ENCODE peak calls at places on chromosomes 7 and 10, in four cellular contexts. One of them, this sample, is unnamed. For H3K36me3, the result is how much of the 10 kb centered on the place peaks cover.

GRCh38 chr10:26436848-26437247 is 1.3 kb upstream of the APBB1IP start:
- DNase-seq in IMR-90: no peak
- DNase-seq in adrenal gland: no peak
- DNase-seq in psoas muscle: no peak
- DNase-seq in this sample: no peak

GRCh38 chr7:106329971-106330733 is 45.4 kb upstream of the NAMPT start:
- DNase-seq in adrenal gland: peak
- DNase-seq in IMR-90: peak
- DNase-seq in psoas muscle: no peak
- DNase-seq in this sample: no peak

GRCh38 chr10:61842755-61843497 is 58.6 kb upstream of the ARID5B start:
- DNase-seq in IMR-90: peak
- DNase-seq in psoas muscle: no peak
- DNase-seq in adrenal gland: peak
- DNase-seq in this sample: no peak

GRCh38 chr7:6228865-6229264 is 43.6 kb downstream of the CYTH3 start:
- DNase-seq in psoas muscle: no peak
- DNase-seq in IMR-90: peak
- DNase-seq in adrenal gland: no peak
- DNase-seq in this sample: no peak

GRCh38 chr7:112266595-112267270 is 60.2 kb downstream of the ZNF277 start:
- DNase-seq in IMR-90: peak
- DNase-seq in adrenal gland: no peak
- DNase-seq in psoas muscle: no peak
- DNase-seq in this sample: no peak

GRCh38 chr10:3704565-3705360 is 80.2 kb downstream of the KLF6 start:
- DNase-seq in adrenal gland: no peak
- DNase-seq in IMR-90: no peak
- DNase-seq in psoas muscle: no peak
- DNase-seq in this sample: no peak

GRCh38 chr10:110479710-110480109 is 18.0 kb upstream of the DUSP5 start:
- DNase-seq in IMR-90: no peak
- DNase-seq in psoas muscle: no peak
- DNase-seq in adrenal gland: no peak
- DNase-seq in this sample: no peak

GRCh38 chr10:6977641-6978627 is 397.9 kb upstream of the PRKCQ start:
- DNase-seq in psoas muscle: no peak
- DNase-seq in IMR-90: no peak
- DNase-seq in adrenal gland: no peak
- DNase-seq in this sample: no peak

GRCh38 chr7:96548664-96549063 is 161.0 kb downstream of the SEM1 start:
- DNase-seq in psoas muscle: no peak
- DNase-seq in adrenal gland: no peak
- DNase-seq in IMR-90: no peak
- DNase-seq in this sample: no peak

GRCh38 chr10:80945267-80945880 is 407.7 kb downstream of the SH2D4B start:
- DNase-seq in adrenal gland: no peak
- DNase-seq in IMR-90: no peak
- DNase-seq in psoas muscle: no peak
- DNase-seq in this sample: no peak

GRCh38 chr10:58782876-58783859 is 270.5 kb downstream of the BICC1 start:
- DNase-seq in IMR-90: peak
- DNase-seq in adrenal gland: no peak
- DNase-seq in psoas muscle: peak
- DNase-seq in this sample: peak

GRCh38 chr7:155337946-155338631 is 40.4 kb downstream of the INSIG1 start:
- DNase-seq in adrenal gland: peak
- DNase-seq in psoas muscle: no peak
- DNase-seq in IMR-90: no peak
- DNase-seq in this sample: no peak

GRCh38 chr7:69367785-69368184 is 230.5 kb upstream of the AUTS2 start:
- DNase-seq in IMR-90: no peak
- DNase-seq in adrenal gland: no peak
- DNase-seq in psoas muscle: no peak
- DNase-seq in this sample: no peak

GRCh38 chr7:30594055-30594539 is 581 bp upstream of the GARS1 start:
- DNase-seq in IMR-90: peak
- DNase-seq in psoas muscle: peak
- DNase-seq in adrenal gland: peak
- DNase-seq in this sample: peak

GRCh38 chr10:98446656-98447221 is at the start of gene HPS1:
- DNase-seq in IMR-90: peak
- DNase-seq in adrenal gland: peak
- DNase-seq in psoas muscle: peak
- DNase-seq in this sample: peak

GRCh38 chr10:110525349-110526260 is 27.9 kb downstream of the DUSP5 start:
- DNase-seq in adrenal gland: no peak
- DNase-seq in psoas muscle: no peak
- DNase-seq in IMR-90: peak
- DNase-seq in this sample: no peak

GRCh38 chr7:158443014-158443687 is 144.5 kb downstream of the PTPRN2 start:
- DNase-seq in adrenal gland: peak
- DNase-seq in psoas muscle: no peak
- DNase-seq in IMR-90: no peak
- DNase-seq in this sample: no peak

GRCh38 chr10:52485486-52485885 is 171.4 kb downstream of the DKK1 start:
- DNase-seq in IMR-90: no peak
- DNase-seq in adrenal gland: no peak
- DNase-seq in psoas muscle: no peak
- DNase-seq in this sample: no peak

GRCh38 chr7:117283371-117283770 is 39.5 kb downstream of the WNT2 start:
- DNase-seq in IMR-90: peak
- DNase-seq in psoas muscle: no peak
- DNase-seq in adrenal gland: no peak
- DNase-seq in this sample: no peak

GRCh38 chr10:86160890-86161585 is 205.6 kb downstream of the GRID1 start:
- DNase-seq in IMR-90: no peak
- DNase-seq in adrenal gland: no peak
- DNase-seq in psoas muscle: no peak
- DNase-seq in this sample: peak

GRCh38 chr7:5350174-5350463 is 67.4 kb downstream of the SLC29A4 start:
- DNase-seq in IMR-90: no peak
- DNase-seq in psoas muscle: no peak
- DNase-seq in adrenal gland: no peak
- DNase-seq in this sample: no peak

GRCh38 chr10:124129471-124129870 is 36.1 kb upstream of the CHST15 start:
- DNase-seq in IMR-90: no peak
- DNase-seq in psoas muscle: no peak
- DNase-seq in adrenal gland: no peak
- DNase-seq in this sample: no peak

GRCh38 chr10:68781613-68782574 is 45.4 kb upstream of the STOX1 start:
- DNase-seq in adrenal gland: no peak
- DNase-seq in psoas muscle: no peak
- DNase-seq in IMR-90: no peak
- DNase-seq in this sample: no peak

GRCh38 chr7:81842361-81842760 is 72.5 kb upstream of the HGF start:
- DNase-seq in psoas muscle: no peak
- DNase-seq in adrenal gland: no peak
- DNase-seq in IMR-90: no peak
- DNase-seq in this sample: no peak

GRCh38 chr7:25579688-25580075 is 351.4 kb upstream of the NPVF start:
- DNase-seq in adrenal gland: peak
- DNase-seq in psoas muscle: no peak
- DNase-seq in IMR-90: no peak
- DNase-seq in this sample: no peak

GRCh38 chr10:126913316-126913715 is 8.1 kb downstream of the DOCK1 start:
- DNase-seq in psoas muscle: no peak
- DNase-seq in adrenal gland: no peak
- DNase-seq in IMR-90: no peak
- DNase-seq in this sample: peak

GRCh38 chr7:106039486-106040060 is 72.5 kb downstream of the SYPL1 start:
- DNase-seq in IMR-90: peak
- DNase-seq in adrenal gland: no peak
- DNase-seq in psoas muscle: no peak
- DNase-seq in this sample: peak

GRCh38 chr7:51029586-51030230 is 247.0 kb upstream of the GRB10 start:
- DNase-seq in adrenal gland: no peak
- DNase-seq in psoas muscle: no peak
- DNase-seq in IMR-90: peak
- DNase-seq in this sample: no peak

GRCh38 chr10:75776738-75777504 is 345.5 kb downstream of the LRMDA start:
- DNase-seq in adrenal gland: no peak
- DNase-seq in psoas muscle: no peak
- DNase-seq in IMR-90: no peak
- DNase-seq in this sample: no peak

GRCh38 chr7:94323872-94324271 is 70.8 kb upstream of the COL1A2 start:
- DNase-seq in IMR-90: no peak
- DNase-seq in adrenal gland: no peak
- DNase-seq in psoas muscle: no peak
- DNase-seq in this sample: no peak
- TF ChIP-seq CTCF in IMR-90: no peak
- TF ChIP-seq CTCF in adrenal gland: no peak
- TF ChIP-seq CTCF in psoas muscle: no peak
- TF ChIP-seq CTCF in this sample: no peak

DNA sequence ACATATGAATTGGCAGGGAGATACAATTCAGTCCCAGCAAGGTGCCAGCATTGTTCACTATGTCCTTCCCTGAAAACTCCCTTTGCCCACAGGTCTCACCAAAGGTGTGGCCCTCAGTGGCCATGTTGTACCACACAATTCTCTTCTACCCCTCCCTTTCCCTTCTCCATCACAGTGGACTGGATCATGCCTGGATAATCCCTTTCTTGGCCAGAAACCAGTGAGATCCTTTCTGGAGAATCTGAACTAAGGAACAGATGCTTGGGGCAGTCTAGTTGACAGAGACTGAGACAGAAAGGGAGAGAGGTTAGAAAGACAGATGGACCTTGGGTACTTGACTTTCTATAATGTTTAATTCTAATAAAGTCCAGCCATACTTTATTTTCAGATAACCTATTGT is 9.5 kb downstream of the NMT2 start:
- DNase-seq in adrenal gland: no peak
- DNase-seq in psoas muscle: no peak
- DNase-seq in IMR-90: no peak
- DNase-seq in this sample: no peak
- H3K36me3 ChIP-seq in adrenal gland: under half
- H3K36me3 ChIP-seq in psoas muscle: under half
- H3K36me3 ChIP-seq in IMR-90: under half
- H3K36me3 ChIP-seq in this sample: under half

GRCh38 chr7:20330176-20330796 is 414 bp upstream of the ITGB8 start:
- DNase-seq in psoas muscle: peak
- DNase-seq in adrenal gland: peak
- DNase-seq in IMR-90: peak
- DNase-seq in this sample: peak

GRCh38 chr7:20327047-20327446 is 3.7 kb upstream of the ITGB8 start:
- DNase-seq in IMR-90: peak
- DNase-seq in adrenal gland: no peak
- DNase-seq in psoas muscle: no peak
- DNase-seq in this sample: no peak

GRCh38 chr7:20328692-20329091 is 2.0 kb upstream of the ITGB8 start:
- DNase-seq in adrenal gland: no peak
- DNase-seq in psoas muscle: no peak
- DNase-seq in IMR-90: no peak
- DNase-seq in this sample: no peak

GRCh38 chr7:20329389-20330175 is 1.1 kb upstream of the ITGB8 start:
- DNase-seq in IMR-90: peak
- DNase-seq in psoas muscle: peak
- DNase-seq in adrenal gland: peak
- DNase-seq in this sample: peak

GRCh38 chr7:20328027-20328426 is 2.7 kb upstream of the ITGB8 start:
- DNase-seq in psoas muscle: no peak
- DNase-seq in IMR-90: no peak
- DNase-seq in adrenal gland: no peak
- DNase-seq in this sample: no peak
- TF ChIP-seq CTCF in psoas muscle: no peak
- TF ChIP-seq CTCF in IMR-90: no peak
- TF ChIP-seq CTCF in adrenal gland: no peak
- TF ChIP-seq CTCF in this sample: no peak

GRCh38 chr10:73839276-73839966 is 28.0 kb upstream of the NDST2 start:
- DNase-seq in adrenal gland: no peak
- DNase-seq in psoas muscle: no peak
- DNase-seq in IMR-90: no peak
- DNase-seq in this sample: no peak
- H3K36me3 ChIP-seq in adrenal gland: under half
- H3K36me3 ChIP-seq in psoas muscle: half or more
- H3K36me3 ChIP-seq in IMR-90: under half
- H3K36me3 ChIP-seq in this sample: half or more

GRCh38 chr7:16114633-16115032 is 306.7 kb downstream of the CRPPA start:
- DNase-seq in psoas muscle: no peak
- DNase-seq in IMR-90: peak
- DNase-seq in adrenal gland: no peak
- DNase-seq in this sample: no peak
- TF ChIP-seq CTCF in psoas muscle: peak
- TF ChIP-seq CTCF in IMR-90: peak
- TF ChIP-seq CTCF in adrenal gland: no peak
- TF ChIP-seq CTCF in this sample: no peak

GRCh38 chr7:1750541-1751021 is 80.5 kb downstream of the ELFN1 start:
- DNase-seq in psoas muscle: no peak
- DNase-seq in adrenal gland: no peak
- DNase-seq in IMR-90: no peak
- DNase-seq in this sample: no peak

GRCh38 chr7:1754345-1754908 is 84.3 kb downstream of the ELFN1 start:
- DNase-seq in IMR-90: no peak
- DNase-seq in adrenal gland: no peak
- DNase-seq in psoas muscle: no peak
- DNase-seq in this sample: no peak

GRCh38 chr7:1752771-1753562 is 82.9 kb downstream of the ELFN1 start:
- DNase-seq in psoas muscle: no peak
- DNase-seq in adrenal gland: no peak
- DNase-seq in IMR-90: no peak
- DNase-seq in this sample: no peak

GRCh38 chr7:1755783-1756626 is 85.9 kb downstream of the ELFN1 start:
- DNase-seq in adrenal gland: no peak
- DNase-seq in IMR-90: no peak
- DNase-seq in psoas muscle: no peak
- DNase-seq in this sample: no peak

GRCh38 chr7:1753563-1753867 is 83.4 kb downstream of the ELFN1 start:
- DNase-seq in adrenal gland: no peak
- DNase-seq in IMR-90: no peak
- DNase-seq in psoas muscle: no peak
- DNase-seq in this sample: no peak
- H3K36me3 ChIP-seq in adrenal gland: under half
- H3K36me3 ChIP-seq in IMR-90: under half
- H3K36me3 ChIP-seq in psoas muscle: under half
- H3K36me3 ChIP-seq in this sample: under half

GRCh38 chr10:44858017-44858371 is 53.1 kb upstream of the TMEM72 start:
- DNase-seq in IMR-90: no peak
- DNase-seq in psoas muscle: no peak
- DNase-seq in adrenal gland: no peak
- DNase-seq in this sample: no peak
- TF ChIP-seq CTCF in IMR-90: no peak
- TF ChIP-seq CTCF in psoas muscle: no peak
- TF ChIP-seq CTCF in adrenal gland: no peak
- TF ChIP-seq CTCF in this sample: no peak

DNA sequence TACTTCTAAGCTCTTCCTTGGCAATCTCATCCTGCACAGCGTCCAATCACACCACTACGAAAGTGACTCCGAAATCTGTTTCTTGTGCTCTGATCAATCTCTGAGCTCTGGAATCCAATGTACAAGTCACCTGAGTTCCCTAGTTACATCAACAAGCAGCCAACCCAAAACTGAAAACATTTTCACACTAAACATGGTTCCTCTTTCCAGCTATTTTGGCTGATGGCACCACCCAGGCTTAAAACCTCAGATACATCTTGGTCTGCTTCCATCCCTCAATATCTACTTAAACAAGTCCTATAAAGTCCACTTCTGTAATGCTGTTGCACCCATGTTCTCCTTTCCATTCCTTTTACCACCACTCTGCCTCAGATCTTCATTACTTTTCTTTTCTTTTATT is 3.6 kb downstream of the BLOC1S2 start:
- DNase-seq in IMR-90: no peak
- DNase-seq in adrenal gland: no peak
- DNase-seq in psoas muscle: no peak
- DNase-seq in this sample: no peak
- H3K36me3 ChIP-seq in IMR-90: under half
- H3K36me3 ChIP-seq in adrenal gland: under half
- H3K36me3 ChIP-seq in psoas muscle: half or more
- H3K36me3 ChIP-seq in this sample: under half